ENCODE peak calls at places on chromosome 1, in six cellular contexts. E is hepatocyte, U is endothelial cell of umbilical vein, Y is fibroblast of lung, W is K562, G is GM23338. D is an unnamed sample.

GRCh38 chr1:31669786-31670582 is 25.3 kb upstream of the PEF1 start:
- DNase-seq in E (peak), U (peak), Y (peak), W (peak), G (peak), D (peak)

GRCh38 chr1:207805841-207806421 is 54.1 kb downstream of the CD46 start:
- DNase-seq in E (peak), U (peak), Y (peak), W (peak), G (no peak), D (peak)

GRCh38 chr1:245153645-245154428 is 948 bp upstream of the KIF26B start:
- DNase-seq in E (peak), U (peak), Y (no peak), W (peak), G (peak), D (peak)

GRCh38 chr1:173733912-173734311 is 19.1 kb downstream of the KLHL20 start:
- DNase-seq in E (no peak), U (no peak), Y (no peak), W (no peak), G (no peak), D (no peak)

GRCh38 chr1:13783551-13783950 is 83.6 kb downstream of the PRDM2 start:
- DNase-seq in E (no peak), U (no peak), Y (no peak), W (no peak), G (no peak), D (no peak)

GRCh38 chr1:92484472-92485373 is 2.0 kb downstream of the GFI1 start:
- DNase-seq in E (peak), U (peak), Y (peak), W (peak), G (peak), D (peak)

GRCh38 chr1:209530990-209531389 is 52.5 kb upstream of the CAMK1G start:
- DNase-seq in E (peak), U (no peak), Y (no peak), W (no peak), G (no peak), D (no peak)

GRCh38 chr1:29517251-29518080 is 281.1 kb downstream of the PTPRU start:
- DNase-seq in E (no peak), U (no peak), Y (no peak), W (no peak), G (no peak), D (no peak)

GRCh38 chr1:58768971-58769808 is 14.7 kb downstream of the JUN start:
- DNase-seq in E (peak), U (peak), Y (peak), W (peak), G (peak), D (no peak)

GRCh38 chr1:59136541-59137335 is 160.2 kb upstream of the FGGY start:
- DNase-seq in E (no peak), U (no peak), Y (no peak), W (no peak), G (no peak), D (no peak)

GRCh38 chr1:180917306-180918065 is 4.8 kb downstream of the KIAA1614 start:
- DNase-seq in E (no peak), U (no peak), Y (no peak), W (no peak), G (peak), D (peak)

GRCh38 chr1:29279896-29280779 is 43.8 kb downstream of the PTPRU start:
- DNase-seq in E (no peak), U (no peak), Y (no peak), W (no peak), G (no peak), D (peak)

GRCh38 chr1:95254959-95255358 is 20.9 kb downstream of the RWDD3 start:
- DNase-seq in E (no peak), U (no peak), Y (no peak), W (no peak), G (no peak), D (no peak)

GRCh38 chr1:194723067-194723466 is 1536.7 kb upstream of the B3GALT2 start:
- DNase-seq in E (no peak), U (no peak), Y (peak), W (no peak), G (no peak), D (no peak)

GRCh38 chr1:177448652-177449351 is 278.0 kb downstream of the BRINP2 start:
- DNase-seq in E (no peak), U (no peak), Y (peak), W (no peak), G (no peak), D (no peak)

GRCh38 chr1:101360506-101360905 is 123.7 kb downstream of the S1PR1 start:
- DNase-seq in E (no peak), U (no peak), Y (no peak), W (no peak), G (no peak), D (no peak)

GRCh38 chr1:152190589-152190988 is 31.6 kb upstream of the RPTN start:
- DNase-seq in E (no peak), U (no peak), Y (peak), W (no peak), G (no peak), D (peak)

GRCh38 chr1:112704511-112704907 is 2.4 kb downstream of the RHOC start:
- DNase-seq in E (no peak), U (no peak), Y (no peak), W (no peak), G (no peak), D (no peak)

GRCh38 chr1:18681423-18681835 is 50.8 kb downstream of the PAX7 start:
- DNase-seq in E (peak), U (no peak), Y (no peak), W (peak), G (peak), D (peak)

GRCh38 chr1:109441105-109441504 is 14.9 kb upstream of the PSMA5 start:
- DNase-seq in E (no peak), U (no peak), Y (peak), W (no peak), G (no peak), D (no peak)

GRCh38 chr1:27544818-27545612 is 55.0 kb upstream of the WASF2 start:
- DNase-seq in E (no peak), U (no peak), Y (peak), W (no peak), G (no peak), D (peak)

GRCh38 chr1:210239295-210240155 is 6.9 kb downstream of the SERTAD4 start:
- DNase-seq in E (peak), U (peak), Y (peak), W (no peak), G (peak), D (peak)

GRCh38 chr1:45673956-45674355 is 12.4 kb downstream of the GPBP1L1 start:
- DNase-seq in E (no peak), U (no peak), Y (peak), W (no peak), G (no peak), D (peak)

GRCh38 chr1:245605480-245606156 is 450.8 kb downstream of the KIF26B start:
- DNase-seq in E (peak), U (no peak), Y (peak), W (no peak), G (no peak), D (no peak)

GRCh38 chr1:15849775-15850449 is 2.4 kb downstream of the SPEN start:
- DNase-seq in E (peak), U (peak), Y (peak), W (peak), G (peak), D (peak)

GRCh38 chr1:4375812-4376211 is 278.6 kb upstream of the AJAP1 start:
- DNase-seq in E (no peak), U (no peak), Y (no peak), W (no peak), G (no peak), D (no peak)

GRCh38 chr1:2840036-2840809 is 38.7 kb upstream of the TTC34 start:
- DNase-seq in E (no peak), U (no peak), Y (no peak), W (peak), G (peak), D (no peak)

GRCh38 chr1:4700801-4701200 is 46.4 kb downstream of the AJAP1 start:
- DNase-seq in E (no peak), U (no peak), Y (no peak), W (no peak), G (no peak), D (no peak)

GRCh38 chr1:229457436-229457835 is 23.5 kb upstream of the ACTA1 start:
- DNase-seq in E (no peak), U (no peak), Y (no peak), W (no peak), G (no peak), D (no peak)

GRCh38 chr1:213996320-213997022 is 8.7 kb downstream of the PROX1 start:
- DNase-seq in E (no peak), U (no peak), Y (peak), W (no peak), G (no peak), D (no peak)

GRCh38 chr1:39940980-39941871 is 13.7 kb upstream of the MFSD2A start:
- DNase-seq in E (no peak), U (no peak), Y (no peak), W (no peak), G (no peak), D (no peak)

GRCh38 chr1:30969903-30970302 is 61.3 kb upstream of the SDC3 start:
- DNase-seq in E (no peak), U (no peak), Y (no peak), W (no peak), G (no peak), D (no peak)

GRCh38 chr1:64469614-64469976 is 334 bp upstream of the CACHD1 start:
- DNase-seq in E (no peak), U (no peak), Y (peak), W (no peak), G (peak), D (peak)

GRCh38 chr1:208159542-208160258 is 84.5 kb downstream of the PLXNA2 start:
- DNase-seq in E (peak), U (peak), Y (peak), W (peak), G (no peak), D (peak)

GRCh38 chr1:63643926-63644325 is 50.7 kb downstream of the PGM1 start:
- DNase-seq in E (no peak), U (no peak), Y (no peak), W (no peak), G (no peak), D (no peak)

GRCh38 chr1:32954183-32954582 is 10.4 kb downstream of the RNF19B start:
- DNase-seq in E (no peak), U (no peak), Y (no peak), W (no peak), G (no peak), D (no peak)

GRCh38 chr1:87331319-87332269 is 2.9 kb downstream of the LMO4 start:
- DNase-seq in E (peak), U (peak), Y (peak), W (peak), G (peak), D (peak)

GRCh38 chr1:176801553-176802020 is 338.6 kb downstream of the PAPPA2 start:
- DNase-seq in E (peak), U (no peak), Y (peak), W (no peak), G (no peak), D (no peak)

GRCh38 chr1:226296911-226297310 is 12.1 kb downstream of the LIN9 start:
- DNase-seq in E (no peak), U (no peak), Y (no peak), W (no peak), G (no peak), D (no peak)
- H3K4me2 ChIP-seq in E (no peak), U (no peak), Y (no peak), W (no peak), G (no peak), D (no peak)

GRCh38 chr1:155094622-155094948 is 15.9 kb downstream of the EFNA3 start:
- DNase-seq in E (no peak), U (no peak), Y (no peak), W (no peak), G (no peak), D (no peak)
- H3K4me2 ChIP-seq in E (peak), U (no peak), Y (no peak), W (no peak), G (no peak), D (no peak)

DNA sequence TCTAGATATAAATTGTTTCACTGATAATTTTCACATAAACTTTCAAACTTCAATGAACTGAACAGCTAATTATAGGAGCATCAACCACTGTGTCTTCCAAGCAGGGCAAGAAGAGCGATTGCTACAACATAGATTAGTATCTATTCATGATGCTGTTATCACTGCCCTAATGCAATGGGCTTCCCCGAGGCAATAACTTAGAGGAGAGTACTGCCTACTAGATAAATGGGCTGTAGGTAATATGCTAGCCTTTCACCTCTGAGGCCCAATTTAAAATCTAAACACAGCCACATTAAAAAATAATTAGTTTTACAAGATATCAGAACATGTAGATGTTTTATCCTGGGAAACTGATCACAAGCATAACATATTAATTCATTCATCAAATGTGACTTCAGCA is 318.0 kb downstream of the VAV3 start:
- DNase-seq in E (no peak), U (no peak), Y (no peak), W (no peak), G (no peak), D (no peak)
- H3K4me2 ChIP-seq in E (no peak), U (no peak), Y (no peak), W (no peak), G (no peak), D (no peak)

DNA sequence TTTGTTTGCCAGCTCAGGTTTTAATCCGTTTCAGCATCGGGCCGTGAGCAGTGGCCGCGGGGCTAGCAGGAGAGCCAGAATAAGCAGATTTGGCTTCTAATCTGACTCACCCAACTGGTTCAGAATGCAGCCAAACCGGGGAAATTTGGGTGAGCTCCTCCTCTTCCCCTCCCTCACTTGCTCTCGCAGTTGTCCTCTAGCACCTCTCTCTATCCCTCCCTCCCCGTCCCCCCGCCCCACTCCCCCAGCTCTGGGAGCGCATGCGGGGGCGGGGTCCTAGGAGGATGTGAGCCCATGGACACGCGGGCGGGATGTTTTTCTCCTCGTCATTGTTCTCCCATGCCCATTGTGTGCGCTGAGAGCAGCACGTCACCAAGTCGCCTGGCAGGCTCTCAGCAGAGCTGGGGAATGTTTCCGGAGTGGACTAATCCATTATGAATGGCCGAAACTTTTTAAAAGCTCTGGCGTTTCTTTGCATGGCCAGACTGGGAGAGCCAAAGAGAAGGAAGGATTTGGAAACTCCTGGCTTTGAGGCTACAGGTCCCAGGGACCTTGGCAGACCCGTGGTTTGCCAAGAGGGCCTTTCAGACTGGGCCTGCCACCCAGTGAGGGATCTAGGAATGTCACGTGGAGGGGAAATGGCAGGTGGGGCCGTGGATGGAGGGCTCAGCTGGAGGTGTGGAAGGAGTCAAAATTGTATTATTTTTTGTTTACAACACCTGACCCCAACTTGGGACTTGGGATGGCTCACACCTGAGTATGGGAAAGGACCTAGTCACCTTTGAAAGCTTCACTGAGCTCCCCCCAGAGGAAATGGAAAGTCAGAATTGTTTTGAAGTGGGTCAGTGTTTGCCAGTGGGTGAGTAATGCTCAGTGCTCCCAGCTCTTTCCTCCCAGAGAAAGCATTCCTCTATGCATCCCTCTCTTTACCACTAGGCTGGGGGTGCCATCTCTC is 39.2 kb downstream of the CDK18 start:
- DNase-seq in E (peak), U (peak), Y (peak), W (peak), G (peak), D (peak)
- H3K4me2 ChIP-seq in E (peak), U (peak), Y (peak), W (peak), G (peak), D (peak)

GRCh38 chr1:167671727-167672511 is 41.9 kb downstream of the RCSD1 start:
- DNase-seq in E (no peak), U (no peak), Y (no peak), W (no peak), G (no peak), D (no peak)
- H3K4me2 ChIP-seq in E (no peak), U (no peak), Y (no peak), W (no peak), G (no peak), D (no peak)

GRCh38 chr1:156875067-156875615 is 14.5 kb downstream of the NTRK1 start:
- DNase-seq in E (no peak), U (no peak), Y (no peak), W (no peak), G (no peak), D (no peak)

GRCh38 chr1:156877433-156877832 is 16.1 kb upstream of the PEAR1 start:
- DNase-seq in E (no peak), U (no peak), Y (no peak), W (no peak), G (no peak), D (no peak)

GRCh38 chr1:156874142-156874541 is 13.5 kb downstream of the NTRK1 start:
- DNase-seq in E (no peak), U (no peak), Y (no peak), W (no peak), G (no peak), D (no peak)

GRCh38 chr1:156874572-156874971 is 13.9 kb downstream of the NTRK1 start:
- DNase-seq in E (no peak), U (no peak), Y (no peak), W (no peak), G (no peak), D (no peak)

DNA sequence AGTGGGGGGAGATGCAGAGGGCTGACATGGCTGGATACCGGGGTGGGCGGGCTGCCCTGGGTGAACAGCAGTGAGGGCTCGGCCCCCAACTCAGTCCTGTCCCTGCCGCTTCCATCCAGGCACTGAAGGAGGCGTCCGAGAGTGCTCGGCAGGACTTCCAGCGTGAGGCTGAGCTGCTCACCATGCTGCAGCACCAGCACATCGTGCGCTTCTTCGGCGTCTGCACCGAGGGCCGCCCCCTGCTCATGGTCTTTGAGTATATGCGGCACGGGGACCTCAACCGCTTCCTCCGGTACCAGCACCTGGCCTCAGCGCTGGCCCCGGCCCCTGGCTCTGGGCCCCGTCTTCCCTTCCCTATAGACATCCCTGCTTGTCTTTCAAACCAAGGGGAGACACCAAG is 15.6 kb downstream of the NTRK1 start:
- DNase-seq in E (no peak), U (no peak), Y (no peak), W (no peak), G (peak), D (no peak)
- H3K4me2 ChIP-seq in E (no peak), U (no peak), Y (no peak), W (no peak), G (peak), D (no peak)

GRCh38 chr1:184905601-184906322 is 68.5 kb downstream of the NIBAN1 start:
- DNase-seq in E (peak), U (no peak), Y (no peak), W (no peak), G (no peak), D (no peak)
- H3K4me2 ChIP-seq in E (no peak), U (no peak), Y (no peak), W (no peak), G (no peak), D (no peak)

DNA sequence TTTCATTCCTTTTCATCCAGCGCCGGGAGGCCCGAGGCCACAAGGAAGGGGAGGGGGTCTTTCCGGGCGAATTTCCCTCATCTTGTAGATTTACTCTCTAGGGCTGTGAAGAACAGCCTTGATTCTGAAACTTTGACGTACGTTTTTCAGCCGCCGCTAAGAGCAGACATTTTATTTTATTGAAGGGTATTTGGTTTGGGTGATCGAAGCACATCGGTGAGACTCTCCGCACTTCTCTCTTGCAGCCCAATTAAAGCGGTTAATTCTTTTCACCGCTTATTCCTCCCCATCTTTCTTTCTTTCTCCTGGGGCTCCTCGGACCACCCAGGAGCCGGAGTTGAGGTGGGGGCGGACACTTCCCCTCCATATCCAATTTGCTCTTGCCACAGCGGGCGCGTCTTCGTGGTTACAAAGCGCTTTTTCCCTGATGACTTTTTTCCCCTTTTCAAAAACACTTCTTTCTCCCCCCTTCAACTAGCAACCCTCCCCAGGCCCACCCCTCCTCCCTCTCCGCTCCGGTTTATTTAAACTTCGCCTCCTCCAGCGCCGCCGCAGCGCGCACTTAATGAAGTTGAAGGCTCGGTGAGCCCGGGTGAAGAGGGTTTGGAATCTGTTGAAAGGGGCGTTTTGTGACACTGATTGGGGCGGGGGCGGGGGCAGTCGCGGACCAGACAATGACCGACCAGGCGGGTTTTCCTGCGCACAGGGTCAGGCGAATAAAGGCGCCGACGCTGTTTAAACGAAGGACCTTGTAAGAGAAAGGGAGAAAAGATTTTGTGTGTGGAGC is 5.9 kb downstream of the FOXD2 start:
- DNase-seq in E (no peak), U (no peak), Y (no peak), W (no peak), G (peak), D (no peak)
- H3K4me2 ChIP-seq in E (peak), U (no peak), Y (no peak), W (no peak), G (peak), D (no peak)

D was measured in osteoblast.